ENCODE peak calls at places on chromosomes 16 and 17, in four cellular contexts. One of them, this sample, is unnamed.

GRCh38 chr17:72270530-72270929 is 149.7 kb downstream of the SOX9 start:
- DNase-seq in Kasumi-1: no peak
- DNase-seq in CD8-positive, alpha-beta memory T cell: no peak
- DNase-seq in T-helper 9 cell: no peak
- DNase-seq in this sample: no peak

GRCh38 chr17:49723423-49723822 is 15.7 kb upstream of the SLC35B1 start:
- DNase-seq in Kasumi-1: peak
- DNase-seq in CD8-positive, alpha-beta memory T cell: no peak
- DNase-seq in T-helper 9 cell: no peak
- DNase-seq in this sample: no peak

GRCh38 chr17:44307387-44308186 is 814 bp upstream of the RUNDC3A start:
- DNase-seq in Kasumi-1: no peak
- DNase-seq in CD8-positive, alpha-beta memory T cell: no peak
- DNase-seq in T-helper 9 cell: no peak
- DNase-seq in this sample: no peak

GRCh38 chr17:67157732-67158639 is 87.0 kb downstream of the HELZ start:
- DNase-seq in Kasumi-1: peak
- DNase-seq in CD8-positive, alpha-beta memory T cell: no peak
- DNase-seq in T-helper 9 cell: no peak
- DNase-seq in this sample: peak

GRCh38 chr16:75097941-75098897 is 18.4 kb downstream of the LDHD start:
- DNase-seq in Kasumi-1: no peak
- DNase-seq in CD8-positive, alpha-beta memory T cell: peak
- DNase-seq in T-helper 9 cell: peak
- DNase-seq in this sample: no peak

GRCh38 chr16:14510939-14511797 is 118.9 kb downstream of the PARN start:
- DNase-seq in Kasumi-1: no peak
- DNase-seq in CD8-positive, alpha-beta memory T cell: no peak
- DNase-seq in T-helper 9 cell: no peak
- DNase-seq in this sample: no peak

GRCh38 chr17:16922386-16923096 is 49.4 kb downstream of the TNFRSF13B start:
- DNase-seq in Kasumi-1: no peak
- DNase-seq in CD8-positive, alpha-beta memory T cell: no peak
- DNase-seq in T-helper 9 cell: no peak
- DNase-seq in this sample: no peak

GRCh38 chr16:12317121-12317810 is 340.7 kb downstream of the SNX29 start:
- DNase-seq in Kasumi-1: no peak
- DNase-seq in CD8-positive, alpha-beta memory T cell: no peak
- DNase-seq in T-helper 9 cell: no peak
- DNase-seq in this sample: no peak

GRCh38 chr16:67733734-67734470 is 14.8 kb upstream of the GFOD2 start:
- DNase-seq in Kasumi-1: no peak
- DNase-seq in CD8-positive, alpha-beta memory T cell: no peak
- DNase-seq in T-helper 9 cell: no peak
- DNase-seq in this sample: no peak

GRCh38 chr16:55944377-55944802 is 69.2 kb upstream of the CES5A start:
- DNase-seq in Kasumi-1: peak
- DNase-seq in CD8-positive, alpha-beta memory T cell: peak
- DNase-seq in T-helper 9 cell: peak
- DNase-seq in this sample: no peak

GRCh38 chr17:29158096-29158495 is 22.1 kb downstream of the MYO18A start:
- DNase-seq in Kasumi-1: no peak
- DNase-seq in CD8-positive, alpha-beta memory T cell: no peak
- DNase-seq in T-helper 9 cell: no peak
- DNase-seq in this sample: no peak

GRCh38 chr17:8123695-8124349 is at the start of gene HES7:
- DNase-seq in Kasumi-1: no peak
- DNase-seq in CD8-positive, alpha-beta memory T cell: no peak
- DNase-seq in T-helper 9 cell: no peak
- DNase-seq in this sample: no peak

GRCh38 chr17:5762191-5762590 is 177.9 kb upstream of the NLRP1 start:
- DNase-seq in Kasumi-1: no peak
- DNase-seq in CD8-positive, alpha-beta memory T cell: no peak
- DNase-seq in T-helper 9 cell: no peak
- DNase-seq in this sample: no peak

GRCh38 chr17:67575325-67575724 is 142.4 kb upstream of the NOL11 start:
- DNase-seq in Kasumi-1: no peak
- DNase-seq in CD8-positive, alpha-beta memory T cell: no peak
- DNase-seq in T-helper 9 cell: no peak
- DNase-seq in this sample: no peak

GRCh38 chr17:66552381-66552780 is 250.0 kb downstream of the PRKCA start:
- DNase-seq in Kasumi-1: no peak
- DNase-seq in CD8-positive, alpha-beta memory T cell: no peak
- DNase-seq in T-helper 9 cell: no peak
- DNase-seq in this sample: no peak

GRCh38 chr17:8137645-8138342 is 13.9 kb upstream of the HES7 start:
- DNase-seq in Kasumi-1: no peak
- DNase-seq in CD8-positive, alpha-beta memory T cell: no peak
- DNase-seq in T-helper 9 cell: no peak
- DNase-seq in this sample: no peak

GRCh38 chr16:4081577-4082021 is 34.6 kb downstream of the ADCY9 start:
- DNase-seq in Kasumi-1: no peak
- DNase-seq in CD8-positive, alpha-beta memory T cell: peak
- DNase-seq in T-helper 9 cell: no peak
- DNase-seq in this sample: no peak

GRCh38 chr17:81121841-81122733 is 43.2 kb upstream of the PVALEF start:
- DNase-seq in Kasumi-1: no peak
- DNase-seq in CD8-positive, alpha-beta memory T cell: no peak
- DNase-seq in T-helper 9 cell: no peak
- DNase-seq in this sample: no peak

GRCh38 chr17:65173284-65173793 is 36.2 kb downstream of the RGS9 start:
- DNase-seq in Kasumi-1: peak
- DNase-seq in CD8-positive, alpha-beta memory T cell: peak
- DNase-seq in T-helper 9 cell: peak
- DNase-seq in this sample: no peak

GRCh38 chr17:55420776-55421178 is 858 bp downstream of the MMD start:
- DNase-seq in Kasumi-1: peak
- DNase-seq in CD8-positive, alpha-beta memory T cell: peak
- DNase-seq in T-helper 9 cell: peak
- DNase-seq in this sample: no peak